ENCODE peak calls at places on chromosomes 5 and 9, in five cellular contexts. J, K, U, I and E are unnamed samples.

GRCh38 chr5:108900668-108901067 is 153.0 kb downstream of the FER start:
- DNase-seq in J (no peak), K (no peak), U (no peak), I (no peak), E (no peak)

GRCh38 chr5:54589786-54590185 is 72.2 kb downstream of the SNX18 start:
- DNase-seq in J (no peak), K (no peak), U (no peak), I (no peak), E (no peak)

GRCh38 chr9:34089311-34089710 is 37.2 kb downstream of the DCAF12 start:
- DNase-seq in J (no peak), K (no peak), U (no peak), I (no peak), E (no peak)

GRCh38 chr5:119212026-119212425 is 141.1 kb downstream of the DMXL1 start:
- DNase-seq in J (no peak), K (no peak), U (no peak), I (no peak), E (no peak)

GRCh38 chr5:79077680-79078365 is 8.3 kb downstream of the BHMT2 start:
- DNase-seq in J (no peak), K (no peak), U (no peak), I (no peak), E (no peak)

GRCh38 chr9:120839146-120839545 is 3.6 kb downstream of the PSMD5 start:
- DNase-seq in J (no peak), K (no peak), U (no peak), I (no peak), E (no peak)

GRCh38 chr5:95352686-95353085 is 38.5 kb upstream of the FAM81B start:
- DNase-seq in J (no peak), K (no peak), U (no peak), I (no peak), E (no peak)

GRCh38 chr5:86461169-86461956 is 156.4 kb upstream of the COX7C start:
- DNase-seq in J (no peak), K (no peak), U (no peak), I (no peak), E (no peak)

GRCh38 chr9:4746278-4746677 is 5.3 kb upstream of the AK3 start:
- DNase-seq in J (no peak), K (no peak), U (no peak), I (no peak), E (no peak)

GRCh38 chr9:21777701-21778100 is 24.7 kb upstream of the MTAP start:
- DNase-seq in J (no peak), K (no peak), U (no peak), I (no peak), E (no peak)

GRCh38 chr5:148830220-148830619 is 3.8 kb downstream of the ADRB2 start:
- DNase-seq in J (no peak), K (no peak), U (no peak), I (no peak), E (no peak)

GRCh38 chr5:176732306-176732705 is 78.1 kb upstream of the UNC5A start:
- DNase-seq in J (peak; percentile 51), K (no peak), U (no peak), I (no peak), E (no peak)

GRCh38 chr9:87445646-87446045 is 52.0 kb upstream of the DAPK1 start:
- DNase-seq in J (no peak), K (no peak), U (peak; percentile 25), I (no peak), E (peak; percentile 30)

GRCh38 chr5:153476767-153477166 is 13.7 kb upstream of the GRIA1 start:
- DNase-seq in J (no peak), K (peak; percentile 60), U (no peak), I (no peak), E (no peak)

GRCh38 chr9:35962126-35962906 is 4.4 kb upstream of the OR2S2 start:
- DNase-seq in J (peak; percentile 68), K (no peak), U (no peak), I (peak; percentile 57), E (peak; percentile 37)

GRCh38 chr9:110777201-110777842 is 108.7 kb downstream of the MUSK start:
- DNase-seq in J (no peak), K (no peak), U (no peak), I (no peak), E (no peak)

GRCh38 chr5:157860898-157861894 is 2.3 kb upstream of the CLINT1 start:
- DNase-seq in J (no peak), K (no peak), U (no peak), I (no peak), E (peak; percentile 61)

GRCh38 chr5:111461934-111462333 is 50.4 kb downstream of the STARD4 start:
- DNase-seq in J (no peak), K (no peak), U (no peak), I (no peak), E (no peak)

GRCh38 chr9:38277601-38278200 is 114.8 kb upstream of the ALDH1B1 start:
- DNase-seq in J (no peak), K (peak; percentile 85), U (no peak), I (no peak), E (peak; percentile 26)

GRCh38 chr9:35060548-35061207 is 11.7 kb downstream of the VCP start:
- DNase-seq in J (no peak), K (no peak), U (no peak), I (no peak), E (no peak)

GRCh38 chr9:94921656-94922055 is 195.2 kb downstream of the AOPEP start:
- DNase-seq in J (no peak), K (no peak), U (no peak), I (no peak), E (no peak)

GRCh38 chr5:17803976-17804375 is 169.7 kb downstream of the TAF11L14 start:
- DNase-seq in J (no peak), K (no peak), U (no peak), I (no peak), E (no peak)

GRCh38 chr9:95092321-95093072 is 225.0 kb downstream of the FANCC start:
- DNase-seq in J (no peak), K (no peak), U (no peak), I (no peak), E (peak; percentile 57)

GRCh38 chr9:81492710-81493447 is 196.5 kb downstream of the TLE1 start:
- DNase-seq in J (no peak), K (no peak), U (no peak), I (no peak), E (no peak)

GRCh38 chr5:58739051-58739450 is 156.2 kb downstream of the RAB3C start:
- DNase-seq in J (no peak), K (no peak), U (no peak), I (no peak), E (no peak)

DNA sequence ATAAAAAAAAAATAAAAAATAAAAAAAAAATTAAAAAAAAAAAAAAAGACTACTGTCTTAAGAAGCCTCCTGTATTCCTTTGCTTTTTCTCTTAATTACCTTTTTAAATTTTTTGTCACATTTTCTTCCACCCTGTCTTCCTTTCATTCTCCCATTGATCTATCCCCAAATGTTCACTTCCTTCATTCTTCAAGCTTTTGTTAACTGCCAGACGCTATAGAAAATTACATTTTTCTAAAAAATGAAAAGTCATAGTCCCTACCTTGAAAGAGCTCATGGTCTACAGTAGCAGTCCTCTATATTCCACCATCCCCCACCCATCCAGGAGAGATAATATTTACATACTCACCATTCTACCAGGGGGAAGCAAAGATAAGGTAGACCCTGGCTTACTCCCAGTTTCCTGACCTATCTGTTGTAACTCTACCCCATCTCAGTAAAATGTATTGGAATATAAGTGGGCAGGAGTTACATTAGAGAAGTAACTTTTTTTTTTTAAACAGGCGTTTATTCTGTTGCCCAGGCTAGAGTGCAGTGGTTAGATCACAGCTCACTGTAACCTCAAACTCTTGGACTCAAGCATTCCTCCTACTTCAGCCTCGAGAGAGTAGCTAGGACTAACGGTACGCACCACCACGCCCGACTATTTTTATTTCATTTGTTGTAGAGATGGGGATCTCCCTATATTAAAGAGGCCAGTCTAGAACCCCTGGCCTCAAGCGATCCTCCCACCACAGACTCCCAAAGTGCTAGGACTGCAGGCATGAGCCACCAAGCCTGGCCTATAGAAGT is 3.8 kb upstream of the PRKAA1 start:
- DNase-seq in J (no peak), K (no peak), U (no peak), I (no peak), E (no peak)
- TF ChIP-seq POLR2A in J (no peak), K (no peak), U (no peak), I (no peak), E (no peak)

DNA sequence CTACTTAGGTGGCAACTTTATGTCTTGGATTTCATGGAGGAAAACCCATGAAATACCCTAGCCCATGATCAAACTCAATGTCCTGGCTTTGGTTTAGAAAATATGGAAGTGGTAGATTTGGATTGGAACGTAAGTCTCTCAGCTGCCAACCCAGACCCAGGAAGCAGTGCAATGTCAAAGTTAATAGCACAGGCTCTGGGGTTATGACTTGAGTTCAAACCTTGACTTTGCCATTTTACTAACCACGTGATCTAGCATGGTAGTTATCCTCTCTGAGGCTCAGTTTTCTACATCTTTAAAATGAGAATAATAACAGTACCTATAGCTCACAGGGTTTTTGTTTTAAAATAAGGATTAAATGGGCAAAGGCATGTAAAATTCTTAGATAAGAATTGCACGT is 13.8 kb downstream of the FYB1 start:
- DNase-seq in J (no peak), K (no peak), U (no peak), I (no peak), E (no peak)
- H3K4me1 ChIP-seq in J (no peaks in the 10 kb centered on the region), K (no peaks in the 10 kb centered on the region), U (no peaks in the 10 kb centered on the region), I (peaks cover 8% of the 10 kb centered on the region), E (no peaks in the 10 kb centered on the region)

GRCh38 chr5:6632324-6632930 is 417 bp downstream of the NSUN2 start:
- DNase-seq in J (no peak), K (no peak), U (no peak), I (peak; percentile 93), E (no peak)

GRCh38 chr5:6631441-6631840 is 1.4 kb downstream of the NSUN2 start:
- DNase-seq in J (no peak), K (no peak), U (no peak), I (no peak), E (no peak)

GRCh38 chr5:6633469-6634326 is 458 bp downstream of the SRD5A1 start:
- DNase-seq in J (no peak), K (no peak), U (no peak), I (no peak), E (no peak)

GRCh38 chr5:6634327-6634713 is 1.1 kb downstream of the SRD5A1 start:
- DNase-seq in J (no peak), K (no peak), U (no peak), I (no peak), E (no peak)

DNA sequence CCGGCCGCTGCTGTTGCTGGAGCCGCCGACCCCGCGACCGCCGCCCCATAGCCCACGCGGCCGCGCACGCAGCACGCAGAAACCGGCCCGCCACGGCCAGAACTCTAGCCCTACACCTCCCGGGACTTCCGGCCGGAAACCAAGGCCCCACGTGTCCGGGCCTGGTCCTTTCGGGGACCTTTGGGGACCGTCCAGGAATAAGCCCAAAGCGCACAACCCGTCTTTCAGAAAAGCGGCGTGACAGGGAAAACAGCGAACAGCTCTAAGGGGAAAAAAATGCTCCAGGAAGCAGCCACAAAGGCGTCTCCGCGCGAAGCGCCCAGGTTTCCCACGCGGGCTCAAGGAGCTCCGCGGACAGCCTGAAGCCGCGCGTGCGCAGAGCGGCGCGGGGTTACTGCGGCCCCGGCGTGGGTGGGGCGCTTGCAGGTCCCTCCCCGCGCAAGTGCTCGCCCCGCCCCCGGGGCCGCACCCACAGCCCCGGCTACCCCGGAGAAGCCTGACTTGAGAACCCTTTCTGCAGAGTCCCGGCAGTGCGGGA is at the start of the genes NSUN2 and SRD5A1:
- DNase-seq in J (peak; percentile 96), K (peak; percentile 97), U (peak; percentile 89), I (peak; percentile 99), E (peak; percentile 94)
- TF ChIP-seq POLR2A in J (peak; percentile 46), K (no peak), U (peak; percentile 39), I (no peak), E (peak; percentile 55)

DNA sequence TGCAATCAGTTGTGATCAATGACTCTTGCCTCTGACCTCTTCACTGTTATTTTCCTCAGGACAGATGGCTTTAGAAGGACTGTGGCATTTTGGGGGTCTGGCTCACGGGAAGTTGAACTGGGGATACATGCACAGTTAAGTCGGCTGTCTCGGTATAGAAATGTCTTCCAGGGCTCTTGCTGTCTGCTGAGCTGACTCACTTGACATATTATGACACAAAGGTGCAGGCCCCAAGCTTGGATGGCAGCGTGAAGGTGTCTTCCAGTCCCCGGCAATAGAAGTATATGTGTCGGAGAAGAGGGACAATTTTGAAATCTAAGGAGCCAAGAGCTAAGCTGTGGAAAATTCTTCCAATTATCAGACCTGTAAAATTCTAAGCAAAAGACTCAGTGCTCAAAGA is 9.8 kb upstream of the ARSI start:
- DNase-seq in J (no peak), K (no peak), U (no peak), I (no peak), E (no peak)
- H3K4me1 ChIP-seq in J (no peaks in the 10 kb centered on the region), K (peaks cover 21% of the 10 kb centered on the region), U (no peaks in the 10 kb centered on the region), I (no peaks in the 10 kb centered on the region), E (no peaks in the 10 kb centered on the region)